ENCODE peak calls at places on chromosomes 5 and 9, in five cellular contexts. E is HEK293T, J is SK-N-SH, I is HepG2, X is K562. P is an unnamed sample.

GRCh38 chr5:76393035-76393680 is 9.9 kb upstream of the IQGAP2 start:
- DNase-seq in J (no peak), X (no peak), E (no peak), I (no peak), P (no peak)

GRCh38 chr9:81035171-81035570 is 654.2 kb downstream of the TLE1 start:
- DNase-seq in J (peak), E (no peak), X (no peak), I (no peak), P (no peak)

GRCh38 chr9:5440426-5440825 is 2.7 kb upstream of the PLGRKT start:
- DNase-seq in E (no peak), I (no peak), X (no peak), J (no peak), P (no peak)

GRCh38 chr5:2908086-2908485 is 156.6 kb upstream of the IRX2 start:
- DNase-seq in J (no peak), E (no peak), I (no peak), X (no peak), P (no peak)

GRCh38 chr9:114894801-114895433 is 35.5 kb downstream of the TNFSF8 start:
- DNase-seq in I (peak), X (no peak), E (no peak), J (no peak), P (no peak)

GRCh38 chr9:110875275-110875674 is 163.0 kb downstream of the LPAR1 start:
- DNase-seq in I (no peak), X (no peak), E (no peak), J (no peak), P (peak)

GRCh38 chr5:9898319-9898718 is 268.2 kb upstream of the TAS2R1 start:
- DNase-seq in E (no peak), I (peak), J (peak), X (no peak), P (no peak)

GRCh38 chr9:109107402-109108240 is 12.1 kb downstream of the TMEM245 start:
- DNase-seq in E (no peak), J (no peak), I (peak), X (peak), P (no peak)

GRCh38 chr9:119264165-119264564 is 105.1 kb downstream of the BRINP1 start:
- DNase-seq in E (no peak), I (no peak), X (no peak), J (no peak), P (no peak)

GRCh38 chr5:14983666-14984441 is 112.3 kb upstream of the ANKH start:
- DNase-seq in I (no peak), E (no peak), X (no peak), J (no peak), P (no peak)

GRCh38 chr5:34037829-34038228 is 5.2 kb downstream of the C1QTNF3 start:
- DNase-seq in J (no peak), I (no peak), E (no peak), X (no peak), P (no peak)

GRCh38 chr5:97534166-97534565 is 351.1 kb upstream of the RIOK2 start:
- DNase-seq in E (peak), X (no peak), I (peak), J (peak), P (no peak)

GRCh38 chr5:141430332-141431113 is at the start of gene PCDHGA12:
- DNase-seq in E (peak), J (no peak), X (peak), I (peak), P (peak)

GRCh38 chr5:166618555-166618954 is 1672.9 kb upstream of the WWC1 start:
- DNase-seq in J (no peak), I (no peak), E (no peak), X (no peak), P (no peak)

GRCh38 chr9:27622688-27623340 is 49.5 kb upstream of the C9orf72 start:
- DNase-seq in J (no peak), E (no peak), X (no peak), I (no peak), P (no peak)

GRCh38 chr5:176654856-176655255 is 7.6 kb downstream of the TSPAN17 start:
- DNase-seq in I (no peak), J (no peak), E (no peak), X (no peak), P (no peak)

GRCh38 chr5:106331415-106331814 is 1339.3 kb downstream of the EFNA5 start:
- DNase-seq in E (no peak), I (no peak), J (no peak), X (no peak), P (no peak)

GRCh38 chr9:18857334-18857733 is 175.7 kb downstream of the SAXO1 start:
- DNase-seq in I (no peak), J (no peak), E (no peak), X (no peak), P (no peak)

GRCh38 chr5:149161026-149161687 is 19.9 kb downstream of the ABLIM3 start:
- DNase-seq in J (no peak), I (peak), X (no peak), E (no peak), P (no peak)

GRCh38 chr9:136564379-136564988 is 18.6 kb upstream of the NOTCH1 start:
- DNase-seq in J (no peak), I (no peak), X (peak), E (no peak), P (peak)

GRCh38 chr9:71758277-71758676 is 10.0 kb downstream of the CEMIP2 start:
- DNase-seq in J (no peak), X (no peak), E (no peak), I (no peak), P (no peak)

GRCh38 chr5:1521671-1522600 is 1.8 kb downstream of the LPCAT1 start:
- DNase-seq in J (peak), I (peak), X (peak), E (peak), P (no peak)

GRCh38 chr9:70510157-70510770 is 95.8 kb upstream of the KLF9 start:
- DNase-seq in I (peak), X (peak), J (peak), E (peak), P (no peak)

GRCh38 chr5:168756517-168757391 is 177.6 kb upstream of the PANK3 start:
- DNase-seq in I (no peak), E (no peak), X (no peak), J (peak), P (no peak)

GRCh38 chr5:59238126-59238902 is 655.2 kb downstream of the PDE4D start:
- DNase-seq in X (no peak), E (no peak), I (no peak), J (no peak), P (peak)

GRCh38 chr5:77999013-77999798 is 223.1 kb upstream of the TBCA start:
- DNase-seq in X (no peak), I (no peak), J (no peak), E (no peak), P (no peak)

GRCh38 chr9:131994364-131995110 is 85.1 kb downstream of the MED27 start:
- DNase-seq in J (peak), I (no peak), X (no peak), E (no peak), P (no peak)

GRCh38 chr9:134314950-134315715 is 11.1 kb upstream of the RXRA start:
- DNase-seq in J (no peak), I (no peak), E (no peak), X (no peak), P (no peak)

GRCh38 chr9:134316444-134317160 is 9.7 kb upstream of the RXRA start:
- DNase-seq in E (no peak), X (peak), J (peak), I (no peak), P (peak)

GRCh38 chr9:134315716-134316443 is 10.4 kb upstream of the RXRA start:
- DNase-seq in J (no peak), E (no peak), X (no peak), I (no peak), P (no peak)

GRCh38 chr9:134313470-134313869 is 12.8 kb upstream of the RXRA start:
- DNase-seq in I (no peak), E (no peak), J (no peak), X (no peak), P (no peak)

DNA sequence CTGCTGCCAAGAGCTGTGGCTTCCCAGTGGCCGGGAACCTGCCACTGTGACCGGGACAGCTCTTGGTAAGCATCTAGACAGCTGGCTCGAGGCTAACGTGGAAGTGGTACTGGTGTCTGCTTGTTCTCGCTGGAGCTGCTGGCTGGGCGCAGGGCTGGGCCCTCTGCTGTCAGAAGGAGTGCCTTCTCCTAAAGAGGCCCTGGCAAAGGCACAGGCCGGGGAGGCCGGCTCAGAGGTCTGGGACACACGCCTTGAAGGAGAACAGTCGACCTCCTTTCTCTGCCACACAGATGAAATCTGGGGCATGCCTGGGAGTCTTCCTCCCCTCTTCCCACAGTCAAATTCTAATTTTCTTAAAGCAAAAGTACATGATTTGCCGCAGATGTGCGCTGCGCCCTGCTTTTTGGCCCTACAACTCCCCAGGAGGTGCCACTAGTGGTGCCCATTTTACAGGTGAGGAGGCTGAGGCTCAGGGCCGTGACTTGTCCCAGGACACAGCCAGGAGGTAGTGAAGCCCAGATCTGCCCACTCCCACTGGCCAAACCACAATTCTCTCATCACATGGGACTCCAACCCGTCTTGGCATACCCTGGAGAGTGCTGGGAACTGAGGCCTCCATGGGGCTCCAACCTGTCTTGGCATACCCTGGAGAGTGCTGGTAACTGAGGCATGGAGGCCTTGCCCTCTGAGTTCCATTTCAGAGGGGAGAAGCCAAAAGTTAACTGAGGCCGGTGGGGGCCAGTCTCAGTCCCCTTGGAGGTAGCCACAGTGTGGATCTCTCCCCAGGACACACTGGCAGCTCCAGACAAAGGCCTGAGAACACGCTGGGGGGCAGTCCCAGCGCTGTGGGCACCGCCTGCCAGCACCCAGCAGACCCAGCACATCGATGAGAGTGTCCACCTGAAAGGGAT is 12.0 kb upstream of the RXRA start:
- DNase-seq in I (no peak), X (no peak), E (no peak), J (no peak), P (no peak)
- TF ChIP-seq FOXM1 in I (no peak), X (no peak), E (no peak), J (no peak), P (no peak)

GRCh38 chr9:135478858-135479468 is 619 bp upstream of the PPP1R26 start:
- DNase-seq in J (peak), I (peak), X (peak), E (peak), P (no peak)
- TF ChIP-seq FOXM1 in J (no peak), I (no peak), X (no peak), E (no peak), P (no peak)

GRCh38 chr9:89614319-89614892 is 9.6 kb downstream of the GADD45G start:
- DNase-seq in E (no peak), X (no peak), J (no peak), I (no peak), P (no peak)
- TF ChIP-seq FOXM1 in E (no peak), X (no peak), J (no peak), I (no peak), P (no peak)

DNA sequence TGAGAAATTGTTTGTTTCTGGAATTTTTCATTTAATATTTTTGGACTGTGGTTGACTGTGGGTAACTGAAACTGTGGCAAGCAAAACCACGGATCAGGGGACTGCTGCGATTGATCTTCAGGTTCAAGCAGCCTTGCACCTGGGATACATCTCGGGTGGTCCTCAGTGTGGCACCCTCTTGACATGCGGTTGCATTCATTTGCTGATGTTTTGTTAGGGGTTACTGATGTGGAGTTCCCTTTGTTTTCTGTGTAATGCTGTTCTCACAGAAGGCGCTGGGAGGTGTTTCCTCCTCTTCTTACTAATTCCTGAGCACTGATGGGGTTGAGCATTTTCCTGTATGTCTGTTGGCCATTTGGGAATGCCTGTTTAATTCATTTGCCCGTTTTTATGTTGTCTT is 60.4 kb downstream of the EHMT1 start:
- DNase-seq in I (no peak), X (no peak), J (no peak), E (no peak), P (peak)
- TF ChIP-seq FOXM1 in I (no peak), X (no peak), J (no peak), E (no peak), P (no peak)

DNA sequence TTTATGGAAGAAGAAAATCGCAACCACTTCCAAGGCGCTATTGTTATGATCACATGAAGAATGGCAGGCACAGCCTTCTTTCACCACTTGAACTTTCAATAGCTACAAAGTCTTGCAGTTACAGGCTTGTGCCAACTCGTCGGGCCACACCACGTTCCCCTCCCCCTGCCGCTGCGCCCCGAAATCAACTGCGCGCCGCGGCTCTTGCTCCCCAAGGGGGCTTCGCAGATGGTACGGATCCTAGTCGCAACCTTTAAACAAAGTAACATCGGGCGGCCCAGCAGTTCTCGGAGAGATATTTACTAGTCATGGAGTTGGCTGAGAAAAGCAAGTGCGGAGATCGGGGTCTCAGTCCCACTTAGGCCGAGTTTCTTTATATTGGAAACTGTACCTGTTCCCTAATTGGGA is 1.0 kb upstream of the SEMA6A start:
- DNase-seq in I (no peak), J (no peak), X (no peak), E (no peak), P (no peak)
- TF ChIP-seq FOXM1 in I (no peak), J (no peak), X (no peak), E (no peak), P (no peak)

GRCh38 chr5:72815580-72816296 is 723 bp upstream of the TNPO1 start:
- DNase-seq in I (no peak), X (no peak), J (peak), E (no peak), P (no peak)

GRCh38 chr5:72816297-72817075 is at the start of gene TNPO1:
- DNase-seq in X (peak), J (peak), E (peak), I (peak), P (peak)

GRCh38 chr5:72818866-72819534 is 2.5 kb downstream of the TNPO1 start:
- DNase-seq in X (peak), J (peak), E (peak), I (peak), P (no peak)

GRCh38 chr5:72817639-72818266 is 1.3 kb downstream of the TNPO1 start:
- DNase-seq in I (no peak), J (no peak), E (no peak), X (no peak), P (no peak)

DNA sequence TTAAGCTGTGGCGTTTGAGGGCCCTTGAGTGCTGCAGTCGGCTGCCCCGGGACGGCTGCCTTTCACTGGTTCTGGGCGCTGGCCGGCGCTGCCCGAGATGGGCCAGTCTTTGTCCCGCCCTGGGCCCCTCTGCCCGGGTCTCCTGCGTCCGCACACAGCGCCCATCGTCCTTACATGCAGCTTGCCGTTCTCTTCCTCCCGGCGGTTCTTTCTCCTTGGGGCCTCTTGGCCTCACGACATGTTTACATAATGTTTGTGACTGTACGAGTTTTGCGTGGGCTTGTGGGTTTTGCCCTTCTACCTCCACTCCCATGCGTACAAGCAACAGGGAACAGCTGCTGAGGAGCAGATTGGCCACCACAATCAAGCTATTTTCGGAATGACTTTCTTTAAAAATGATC is 615 bp downstream of the TNPO1 start:
- DNase-seq in J (peak), X (no peak), I (peak), E (peak), P (no peak)
- TF ChIP-seq FOXM1 in J (no peak), X (no peak), I (no peak), E (no peak), P (peak)

DNA sequence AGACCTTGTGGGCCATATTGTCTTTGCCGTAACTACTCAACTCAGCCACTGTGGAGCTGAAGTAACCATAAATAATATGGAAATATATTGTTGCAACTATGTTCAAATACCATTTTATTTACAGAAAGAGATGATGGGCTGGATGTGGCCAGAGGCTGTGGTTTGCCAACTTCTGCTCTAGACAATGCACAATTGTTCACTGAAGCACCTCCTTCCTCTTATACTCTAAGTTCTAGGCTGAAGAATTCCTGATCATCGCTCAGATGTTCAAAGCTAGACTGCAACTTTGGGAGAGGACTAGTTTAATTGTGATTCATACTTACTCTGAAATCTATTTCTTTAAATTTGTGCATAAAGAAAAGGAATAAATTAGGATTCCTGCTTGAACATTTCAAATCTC is 245.0 kb downstream of the TAF11L14 start:
- DNase-seq in I (no peak), J (no peak), E (no peak), X (no peak), P (no peak)
- TF ChIP-seq FOXM1 in I (no peak), J (no peak), E (no peak), X (no peak), P (no peak)

GRCh38 chr5:54217826-54218503 is 92.4 kb downstream of the ARL15 start:
- DNase-seq in J (peak), I (peak), X (peak), E (peak), P (no peak)
- TF ChIP-seq FOXM1 in J (no peak), I (no peak), X (no peak), E (no peak), P (no peak)

DNA sequence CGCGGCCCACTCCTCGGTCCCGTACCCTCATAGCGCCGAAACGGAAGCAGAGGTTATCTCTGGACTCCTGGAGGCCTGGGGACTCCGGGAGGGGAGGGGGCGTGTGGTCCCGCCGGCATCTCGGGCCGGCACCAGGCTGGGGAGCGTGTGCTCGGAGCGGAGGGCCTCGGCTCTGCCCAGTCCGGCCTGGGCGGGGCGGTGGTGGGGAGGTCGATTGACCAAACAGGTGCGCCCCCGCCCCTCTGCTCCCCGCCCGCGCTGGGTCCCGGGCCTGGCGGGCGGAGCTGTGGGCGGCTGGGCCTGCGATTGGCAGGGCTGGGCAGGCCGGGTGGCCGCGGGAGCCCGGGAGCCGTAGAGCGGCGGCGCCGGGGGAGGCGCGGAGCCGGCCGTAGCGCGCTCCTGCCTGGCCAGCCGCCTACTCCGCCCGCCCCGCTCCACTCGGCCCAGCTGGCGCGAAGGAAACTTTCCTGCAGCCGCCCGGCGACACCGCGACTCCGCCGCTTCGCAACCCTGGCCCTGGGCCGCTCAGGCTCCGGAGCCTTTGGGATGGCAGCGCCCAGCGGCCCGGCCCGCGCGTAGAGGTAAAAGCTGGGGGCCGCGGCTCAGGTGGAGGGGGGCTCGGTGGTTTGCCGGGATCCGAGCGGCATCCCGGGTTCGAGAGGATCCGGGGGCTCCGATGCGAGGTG is 52.1 kb upstream of the DAB2IP start:
- DNase-seq in X (no peak), J (peak), I (peak), E (peak), P (no peak)
- TF ChIP-seq FOXM1 in X (no peak), J (no peak), I (no peak), E (peak), P (no peak)